ENCODE peak calls at places on chromosome 21, in six cellular contexts. C is ascending aorta; P is bronchial epithelial cell; U is HCT116; L is GM13977; R is CD4-positive, alpha-beta T cell. S is an unnamed sample.

GRCh38 chr21:17537299-17537698 is 24.5 kb downstream of the CXADR start:
- DNase-seq in C (no peak), P (peak), U (no peak), L (no peak), R (no peak), S (no peak)

GRCh38 chr21:31103163-31103562 is 64.9 kb upstream of the KRTAP19-8 start:
- DNase-seq in C (no peak), P (no peak), U (no peak), L (no peak), R (no peak), S (no peak)

GRCh38 chr21:26072891-26073615 is 97.5 kb downstream of the APP start:
- DNase-seq in C (no peak), P (no peak), U (no peak), L (no peak), R (no peak), S (no peak)

GRCh38 chr21:40845621-40846020 is 1.3 kb downstream of the DSCAM start:
- DNase-seq in C (no peak), P (peak), U (no peak), L (no peak), R (no peak), S (no peak)

GRCh38 chr21:31491617-31492016 is 147.6 kb upstream of the TIAM1 start:
- DNase-seq in C (no peak), P (no peak), U (no peak), L (no peak), R (no peak), S (no peak)

GRCh38 chr21:33644383-33645074 is 2.2 kb downstream of the ITSN1 start:
- DNase-seq in C (no peak), P (peak), U (no peak), L (no peak), R (no peak), S (no peak)

GRCh38 chr21:14086553-14086952 is 124.2 kb downstream of the LIPI start:
- DNase-seq in C (no peak), P (no peak), U (no peak), L (peak), R (no peak), S (no peak)

GRCh38 chr21:43936186-43936967 is 71.4 kb downstream of the AGPAT3 start:
- DNase-seq in C (no peak), P (no peak), U (no peak), L (no peak), R (no peak), S (no peak)

GRCh38 chr21:35408401-35408800 is 359.3 kb upstream of the RUNX1 start:
- DNase-seq in C (no peak), P (no peak), U (no peak), L (no peak), R (no peak), S (no peak)

GRCh38 chr21:32516729-32517649 is 68.3 kb downstream of the TCP10L start:
- DNase-seq in C (no peak), P (no peak), U (no peak), L (no peak), R (no peak), S (no peak)

GRCh38 chr21:31888936-31889371 is 16.1 kb downstream of the HUNK start:
- DNase-seq in C (no peak), P (peak), U (no peak), L (no peak), R (no peak), S (no peak)

GRCh38 chr21:31921079-31921478 is 48.3 kb downstream of the HUNK start:
- DNase-seq in C (no peak), P (peak), U (no peak), L (no peak), R (no peak), S (no peak)

GRCh38 chr21:32094792-32095191 is 184.1 kb downstream of the MIS18A start:
- DNase-seq in C (no peak), P (no peak), U (peak), L (no peak), R (no peak), S (no peak)

GRCh38 chr21:31310750-31311149 is 33.3 kb downstream of the TIAM1 start:
- DNase-seq in C (no peak), P (peak), U (no peak), L (no peak), R (no peak), S (no peak)

GRCh38 chr21:17613242-17613676 is 558 bp upstream of the BTG3 start:
- DNase-seq in C (no peak), P (no peak), U (no peak), L (peak), R (peak), S (no peak)

GRCh38 chr21:41648591-41649031 is 118.2 kb downstream of the RIPK4 start:
- DNase-seq in C (no peak), P (peak), U (no peak), L (no peak), R (no peak), S (no peak)

GRCh38 chr21:41232055-41232454 is 64.1 kb downstream of the BACE2 start:
- DNase-seq in C (no peak), P (no peak), U (no peak), L (no peak), R (no peak), S (no peak)

GRCh38 chr21:25938673-25939395 is 204.1 kb downstream of the GABPA start:
- DNase-seq in C (no peak), P (peak), U (no peak), L (no peak), R (no peak), S (no peak)

GRCh38 chr21:27806261-27806660 is 839.4 kb upstream of the ADAMTS5 start:
- DNase-seq in C (no peak), P (no peak), U (no peak), L (no peak), R (no peak), S (no peak)

GRCh38 chr21:25837545-25838263 is 102.9 kb downstream of the GABPA start:
- DNase-seq in C (no peak), P (no peak), U (no peak), L (no peak), R (no peak), S (no peak)

GRCh38 chr21:31873696-31874599 is 1.1 kb downstream of the HUNK start:
- DNase-seq in C (no peak), P (no peak), U (no peak), L (peak), R (no peak), S (peak)

GRCh38 chr21:42414928-42415769 is 11.4 kb downstream of the UBASH3A start:
- DNase-seq in C (no peak), P (peak), U (peak), L (peak), R (peak), S (peak)

GRCh38 chr21:42238185-42238934 is 19.4 kb downstream of the ABCG1 start:
- DNase-seq in C (no peak), P (peak), U (no peak), L (no peak), R (peak), S (peak)

GRCh38 chr21:33380483-33380998 is 22.7 kb upstream of the IFNGR2 start:
- DNase-seq in C (peak), P (peak), U (peak), L (peak), R (peak), S (peak)

GRCh38 chr21:34882719-34883131 is 166.4 kb downstream of the RUNX1 start:
- DNase-seq in C (no peak), P (peak), U (no peak), L (peak), R (no peak), S (no peak)

GRCh38 chr21:34824314-34824713 is 155.5 kb downstream of the CLIC6 start:
- DNase-seq in C (no peak), P (no peak), U (no peak), L (no peak), R (no peak), S (no peak)

GRCh38 chr21:43733529-43734071 is 14.7 kb downstream of the PDXK start:
- DNase-seq in C (no peak), P (peak), U (no peak), L (no peak), R (no peak), S (peak)

GRCh38 chr21:26659181-26659580 is 86.1 kb upstream of the CYYR1 start:
- DNase-seq in C (no peak), P (peak), U (no peak), L (no peak), R (no peak), S (no peak)

GRCh38 chr21:34530264-34530663 is 18.3 kb upstream of the KCNE1 start:
- DNase-seq in C (no peak), P (no peak), U (no peak), L (no peak), R (no peak), S (no peak)

GRCh38 chr21:44432841-44433790 is 22.2 kb upstream of the LRRC3 start:
- DNase-seq in C (no peak), P (no peak), U (no peak), L (no peak), R (no peak), S (no peak)

GRCh38 chr21:42097274-42097673 is 26.2 kb downstream of the UMODL1 start:
- DNase-seq in C (no peak), P (no peak), U (no peak), L (no peak), R (no peak), S (no peak)

GRCh38 chr21:25997788-25998611 is 172.6 kb downstream of the APP start:
- DNase-seq in C (no peak), P (no peak), U (peak), L (no peak), R (no peak), S (no peak)

GRCh38 chr21:30990514-30991304 is 47.6 kb downstream of the KRTAP19-8 start:
- DNase-seq in C (no peak), P (no peak), U (no peak), L (no peak), R (no peak), S (no peak)

GRCh38 chr21:36915014-36915700 is 51.3 kb downstream of the HLCS start:
- DNase-seq in C (no peak), P (no peak), U (no peak), L (no peak), R (no peak), S (no peak)

GRCh38 chr21:36915701-36916075 is 50.8 kb downstream of the HLCS start:
- DNase-seq in C (no peak), P (no peak), U (no peak), L (no peak), R (no peak), S (no peak)

GRCh38 chr21:36918291-36918690 is 48.2 kb downstream of the HLCS start:
- DNase-seq in C (no peak), P (no peak), U (no peak), L (no peak), R (no peak), S (no peak)

GRCh38 chr21:36916718-36917117 is 49.8 kb downstream of the HLCS start:
- DNase-seq in C (no peak), P (no peak), U (no peak), L (no peak), R (no peak), S (no peak)

DNA sequence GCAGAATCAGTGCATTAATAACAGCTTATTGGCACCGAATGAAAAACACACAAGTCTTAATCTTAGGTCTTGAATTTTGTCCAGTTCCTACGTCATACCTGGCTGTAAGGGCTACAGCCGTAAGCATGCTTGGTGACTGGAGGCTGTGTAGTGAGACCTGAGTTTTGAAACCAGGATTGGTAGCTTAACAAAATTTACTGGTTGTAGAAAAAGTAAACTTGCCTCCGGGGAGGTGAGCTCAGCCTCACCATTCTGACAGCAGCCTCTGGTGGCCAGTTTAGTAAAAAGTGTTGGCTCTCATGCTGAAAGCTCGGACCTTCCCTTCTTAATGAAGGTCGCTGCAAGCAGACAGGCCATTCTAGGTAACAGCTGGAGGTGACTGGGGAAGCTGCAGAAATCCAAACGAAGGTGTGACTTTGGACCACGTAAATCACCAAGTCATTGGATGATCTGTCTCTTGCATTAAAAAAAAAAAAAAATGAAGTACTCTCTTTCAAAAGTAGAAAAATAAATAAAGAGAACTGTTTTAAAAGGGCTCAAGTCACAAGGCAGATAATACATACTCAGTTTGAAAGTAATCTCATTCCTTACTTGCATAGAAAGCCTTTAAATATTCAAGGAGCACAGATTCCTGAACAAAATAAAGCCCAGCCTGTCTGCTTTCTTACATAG is 48.8 kb downstream of the HLCS start:
- DNase-seq in C (no peak), P (peak), U (no peak), L (no peak), R (no peak), S (no peak)
- TF ChIP-seq CTCF in C (no peak), P (peak), U (peak), L (peak), R (no peak), S (no peak)

GRCh38 chr21:36450511-36450910 is 29.4 kb downstream of the CLDN14 start:
- DNase-seq in C (no peak), P (peak), U (no peak), L (no peak), R (no peak), S (no peak)
- TF ChIP-seq CTCF in C (no peak), P (no peak), U (no peak), L (no peak), R (no peak), S (no peak)

GRCh38 chr21:39720126-39720778 is 24.7 kb upstream of the IGSF5 start:
- DNase-seq in C (no peak), P (no peak), U (no peak), L (no peak), R (no peak), S (no peak)
- TF ChIP-seq CTCF in C (no peak), P (no peak), U (no peak), L (no peak), R (no peak), S (no peak)

GRCh38 chr21:29851611-29852010 is 88.2 kb downstream of the GRIK1 start:
- DNase-seq in C (no peak), P (no peak), U (no peak), L (no peak), R (no peak), S (no peak)

GRCh38 chr21:29843818-29844217 is 96.0 kb downstream of the GRIK1 start:
- DNase-seq in C (no peak), P (no peak), U (no peak), L (no peak), R (no peak), S (no peak)

GRCh38 chr21:29854795-29855194 is 85.0 kb downstream of the GRIK1 start:
- DNase-seq in C (no peak), P (no peak), U (no peak), L (no peak), R (no peak), S (no peak)

GRCh38 chr21:29849735-29850176 is 90.0 kb downstream of the GRIK1 start:
- DNase-seq in C (no peak), P (peak), U (no peak), L (peak), R (peak), S (peak)
- TF ChIP-seq CTCF in C (peak), P (peak), U (no peak), L (peak), R (peak), S (peak)

GRCh38 chr21:45824546-45825208 is 156.9 kb upstream of the COL6A1 start:
- DNase-seq in C (no peak), P (no peak), U (no peak), L (no peak), R (no peak), S (no peak)
- TF ChIP-seq CTCF in C (no peak), P (no peak), U (no peak), L (no peak), R (no peak), S (no peak)

GRCh38 chr21:37496972-37497371 is 130.4 kb downstream of the DYRK1A start:
- DNase-seq in C (no peak), P (no peak), U (no peak), L (no peak), R (no peak), S (peak)
- TF ChIP-seq CTCF in C (no peak), P (no peak), U (no peak), L (no peak), R (peak), S (peak)

GRCh38 chr21:15679630-15680029 is 50.2 kb upstream of the USP25 start:
- DNase-seq in C (no peak), P (no peak), U (no peak), L (no peak), R (no peak), S (peak)
- TF ChIP-seq CTCF in C (no peak), P (no peak), U (no peak), L (no peak), R (no peak), S (no peak)

S was measured in activated CD8-positive, alpha-beta T cell treated with anti-CD3 and anti-CD28 coated beads for 36 hours.